ENCODE peak calls at places on chromosomes 2 and 18, in nine cellular contexts. Q is spleen, V is ovary, N is A549, E is K562, B is right lobe of liver, Y is IMR-90, I is body of pancreas, P is heart left ventricle. M is an unnamed sample.

GRCh38 chr2:206064077-206064476 is 21.9 kb downstream of the INO80D start:
- DNase-seq in Q (no peak), V (no peak), N (no peak), E (no peak), B (no peak), Y (no peak), I (no peak), P (no peak), M (no peak)

GRCh38 chr18:58819051-58819450 is 45.6 kb upstream of the ZNF532 start:
- DNase-seq in Q (no peak), V (no peak), N (no peak), E (no peak), B (no peak), Y (no peak), I (no peak), P (no peak), M (no peak)

GRCh38 chr2:1784986-1785617 is 40.8 kb upstream of the PXDN start:
- DNase-seq in Q (no peak), V (no peak), N (no peak), E (no peak), B (peak; percentile 28), Y (no peak), I (no peak), P (no peak), M (no peak)

GRCh38 chr18:26383454-26384270 is 157.4 kb downstream of the TAF4B start:
- DNase-seq in Q (no peak), V (no peak), N (peak; percentile 19), E (peak; percentile 58), B (no peak), Y (peak; percentile 67), I (no peak), P (no peak), M (no peak)

GRCh38 chr2:217880891-217881290 is 121.9 kb downstream of the TNS1 start:
- DNase-seq in Q (no peak), V (no peak), N (no peak), E (no peak), B (no peak), Y (no peak), I (no peak), P (peak; percentile 66), M (no peak)

GRCh38 chr18:79905389-79905911 is 46.0 kb downstream of the SLC66A2 start:
- DNase-seq in Q (peak; percentile 57), V (no peak), N (no peak), E (no peak), B (no peak), Y (peak; percentile 54), I (no peak), P (no peak), M (no peak)

GRCh38 chr2:238170386-238171071 is 11.8 kb downstream of the ERFE start:
- DNase-seq in Q (no peak), V (no peak), N (no peak), E (no peak), B (peak; percentile 48), Y (no peak), I (no peak), P (no peak), M (no peak)

GRCh38 chr2:237720962-237721361 is 77.6 kb upstream of the RBM44 start:
- DNase-seq in Q (no peak), V (no peak), N (no peak), E (no peak), B (no peak), Y (peak; percentile 83), I (no peak), P (no peak), M (no peak)

GRCh38 chr18:35479911-35480586 is 17.7 kb downstream of the INO80C start:
- DNase-seq in Q (no peak), V (no peak), N (no peak), E (no peak), B (no peak), Y (no peak), I (no peak), P (no peak), M (peak; percentile 46)

GRCh38 chr2:81481242-81481993 is 1176.9 kb upstream of the LRRTM1 start:
- DNase-seq in Q (peak; percentile 63), V (peak; percentile 11), N (no peak), E (peak; percentile 50), B (no peak), Y (no peak), I (no peak), P (no peak), M (no peak)

GRCh38 chr2:150387586-150388288 is 99.7 kb downstream of the RND3 start:
- DNase-seq in Q (no peak), V (no peak), N (no peak), E (no peak), B (no peak), Y (peak; percentile 26), I (no peak), P (no peak), M (no peak)

GRCh38 chr2:182616471-182617393 is 99.3 kb upstream of the DNAJC10 start:
- DNase-seq in Q (no peak), V (no peak), N (no peak), E (no peak), B (no peak), Y (peak; percentile 69), I (no peak), P (no peak), M (no peak)

GRCh38 chr2:161243312-161243711 is 64.9 kb upstream of the PSMD14 start:
- DNase-seq in Q (no peak), V (no peak), N (no peak), E (no peak), B (no peak), Y (no peak), I (no peak), P (no peak), M (no peak)

GRCh38 chr18:43596106-43596712 is 318.9 kb upstream of the SYT4 start:
- DNase-seq in Q (no peak), V (no peak), N (peak; percentile 5), E (no peak), B (no peak), Y (peak; percentile 29), I (no peak), P (no peak), M (no peak)

GRCh38 chr18:2104620-2105462 is 466.5 kb downstream of the METTL4 start:
- DNase-seq in Q (peak; percentile 80), V (peak; percentile 15), N (peak; percentile 28), E (peak; percentile 88), B (peak; percentile 57), Y (peak; percentile 24), I (peak; percentile 48), P (peak; percentile 30), M (peak; percentile 42)

GRCh38 chr2:188380280-188380679 is 88.6 kb downstream of the GULP1 start:
- DNase-seq in Q (no peak), V (no peak), N (no peak), E (no peak), B (no peak), Y (no peak), I (no peak), P (no peak), M (no peak)

GRCh38 chr2:169395821-169396374 is 33.6 kb upstream of the LRP2 start:
- DNase-seq in Q (no peak), V (no peak), N (no peak), E (no peak), B (no peak), Y (no peak), I (no peak), P (no peak), M (no peak)

GRCh38 chr18:14092625-14093361 is 39.4 kb downstream of the ZNF519 start:
- DNase-seq in Q (no peak), V (no peak), N (no peak), E (no peak), B (no peak), Y (no peak), I (no peak), P (no peak), M (no peak)

GRCh38 chr18:29779096-29779495 is 1263.4 kb downstream of the DSC3 start:
- DNase-seq in Q (no peak), V (no peak), N (no peak), E (no peak), B (no peak), Y (peak; percentile 2), I (no peak), P (no peak), M (no peak)

GRCh38 chr2:190791347-190791982 is 89.2 kb upstream of the GLS start:
- DNase-seq in Q (no peak), V (peak; percentile 43), N (no peak), E (no peak), B (no peak), Y (peak; percentile 59), I (peak; percentile 16), P (peak; percentile 65), M (no peak)
- H3K27ac ChIP-seq in Q (no peak overlapping the region), V (no peak overlapping the region), N (peak overlapping the region; percentile 12), E (no peak overlapping the region), B (no peak overlapping the region), Y (peak overlapping the region; percentile 37), I (no peak overlapping the region), P (no peak overlapping the region), M (no peak overlapping the region)

DNA sequence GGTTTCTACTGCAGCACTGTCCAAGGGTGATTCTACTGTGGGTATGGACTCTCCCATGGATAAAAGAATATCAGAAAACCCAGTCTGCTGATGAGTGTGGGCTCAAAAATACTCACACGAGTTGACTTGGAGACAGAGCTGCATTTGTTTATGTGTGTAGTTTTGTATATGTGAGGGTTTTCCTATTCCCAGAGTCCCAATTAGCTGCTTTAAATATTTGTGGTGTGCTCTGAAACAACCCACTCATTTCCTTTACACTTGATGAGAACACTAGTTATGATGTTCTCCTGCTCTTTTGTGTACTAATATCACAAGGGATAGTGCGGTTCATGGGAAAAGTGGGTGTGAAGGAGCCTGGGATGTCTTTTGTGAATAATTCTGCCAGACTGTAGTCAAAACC is 337.3 kb downstream of the PLCL1 start:
- DNase-seq in Q (no peak), V (no peak), N (no peak), E (no peak), B (no peak), Y (no peak), I (no peak), P (no peak), M (no peak)
- TF ChIP-seq POLR2A in Q (no peak), V (no peak), N (no peak), E (no peak), B (no peak), Y (no peak), I (no peak), P (no peak), M (no peak)

DNA sequence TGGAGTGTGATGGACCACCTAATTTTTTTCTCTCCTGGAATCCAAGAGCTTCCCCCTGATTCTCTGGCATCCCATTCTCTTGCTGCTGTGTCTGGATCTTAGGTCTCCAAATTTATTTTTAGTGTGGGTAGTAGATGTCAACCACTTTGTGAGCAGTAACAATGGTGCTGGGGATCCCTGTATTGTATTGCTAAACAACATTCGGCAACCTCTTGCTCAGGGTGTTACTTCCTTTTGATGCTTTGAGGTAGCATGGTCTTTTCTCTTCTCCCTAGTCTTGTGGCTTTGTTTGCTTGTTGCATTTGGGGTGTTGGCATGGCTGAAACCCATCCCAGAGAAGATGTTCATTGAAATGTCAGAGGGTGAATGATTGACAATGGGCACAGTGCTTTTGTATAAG is 737.4 kb downstream of the BCL11A start:
- DNase-seq in Q (no peak), V (no peak), N (no peak), E (no peak), B (no peak), Y (no peak), I (no peak), P (no peak), M (no peak)
- H3K27ac ChIP-seq in Q (no peak overlapping the region), V (no peak overlapping the region), N (no peak overlapping the region), E (no peak overlapping the region), B (no peak overlapping the region), Y (no peak overlapping the region), I (no peak overlapping the region), P (no peak overlapping the region), M (no peak overlapping the region)

DNA sequence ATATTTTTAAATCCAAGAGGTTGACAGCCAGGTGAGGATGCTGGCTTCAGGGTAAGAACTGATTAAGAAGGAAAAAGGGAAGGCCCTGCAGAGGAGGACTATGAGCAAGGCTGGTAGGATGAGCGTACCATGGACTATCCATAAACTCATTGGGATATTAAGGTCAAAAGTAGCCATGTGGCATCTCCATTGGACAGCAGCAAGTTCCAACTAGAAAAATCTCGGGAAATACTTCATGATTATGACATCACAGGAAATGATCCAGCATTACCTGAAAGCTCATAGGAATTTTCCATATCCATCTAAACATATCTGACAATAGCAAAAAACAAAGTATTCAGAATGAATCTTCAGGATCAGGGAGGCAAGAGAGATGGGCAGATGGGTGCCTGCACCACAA is 34.2 kb downstream of the TGFA start:
- DNase-seq in Q (no peak), V (no peak), N (no peak), E (no peak), B (no peak), Y (no peak), I (no peak), P (no peak), M (no peak)
- TF ChIP-seq POLR2A in Q (no peak), V (no peak), N (no peak), E (no peak), B (no peak), Y (no peak), I (no peak), P (no peak), M (no peak)